ENCODE peak calls at places on chromosomes 16 and 17, in four cellular contexts. I is AG08395, N is skeletal muscle cell, Q is M059J. K is an unnamed sample.

GRCh38 chr16:89359296-89360147 is 130.8 kb downstream of the ANKRD11 start:
- DNase-seq in I (no peak), N (no peak), Q (no peak), K (no peak)

GRCh38 chr16:87203060-87203656 is 114.0 kb downstream of the C16orf95 start:
- DNase-seq in I (peak), N (peak), Q (peak), K (no peak)

GRCh38 chr17:69870091-69870530 is 204.9 kb upstream of the KCNJ16 start:
- DNase-seq in I (peak), N (peak), Q (peak), K (no peak)

GRCh38 chr17:43368740-43369506 is 29.9 kb upstream of the ARL4D start:
- DNase-seq in I (peak), N (no peak), Q (peak), K (no peak)

GRCh38 chr17:39591958-39592954 is 15.5 kb downstream of the NEUROD2 start:
- DNase-seq in I (peak), N (peak), Q (peak), K (no peak)

GRCh38 chr16:54411555-54411954 is 125.0 kb upstream of the IRX3 start:
- DNase-seq in I (no peak), N (no peak), Q (no peak), K (no peak)

GRCh38 chr17:38877130-38877851 is 7.4 kb downstream of the LASP1 start:
- DNase-seq in I (no peak), N (no peak), Q (no peak), K (no peak)

GRCh38 chr17:79562117-79562805 is 48.6 kb downstream of the RBFOX3 start:
- DNase-seq in I (no peak), N (no peak), Q (no peak), K (no peak)

GRCh38 chr17:60473788-60474187 is 51.5 kb downstream of the CHCT1 start:
- DNase-seq in I (peak), N (no peak), Q (no peak), K (no peak)

GRCh38 chr17:81032641-81033422 is 2.1 kb upstream of the BAIAP2 start:
- DNase-seq in I (no peak), N (no peak), Q (no peak), K (no peak)

GRCh38 chr16:8649829-8650554 is 24.4 kb upstream of the ABAT start:
- DNase-seq in I (no peak), N (no peak), Q (no peak), K (no peak)

GRCh38 chr16:52074133-52074532 is 472.8 kb downstream of the TOX3 start:
- DNase-seq in I (no peak), N (no peak), Q (no peak), K (no peak)

GRCh38 chr16:17431012-17431411 is 39.7 kb downstream of the XYLT1 start:
- DNase-seq in I (no peak), N (no peak), Q (peak), K (no peak)

GRCh38 chr17:47638903-47639302 is 10.8 kb upstream of the KPNB1 start:
- DNase-seq in I (no peak), N (no peak), Q (no peak), K (no peak)

GRCh38 chr17:27633312-27634025 is 2.5 kb downstream of the LGALS9 start:
- DNase-seq in I (no peak), N (no peak), Q (no peak), K (no peak)

GRCh38 chr16:4200000-4200780 is 41.7 kb downstream of the SRL start:
- DNase-seq in I (peak), N (no peak), Q (peak), K (peak)

GRCh38 chr16:56983211-56983751 is 6.1 kb upstream of the NLRC5 start:
- DNase-seq in I (no peak), N (no peak), Q (no peak), K (no peak)

GRCh38 chr17:28407130-28407973 is 1.3 kb upstream of the SLC46A1 start:
- DNase-seq in I (no peak), N (no peak), Q (no peak), K (no peak)

GRCh38 chr17:27532269-27533067 is 76.2 kb downstream of the KSR1 start:
- DNase-seq in I (no peak), N (peak), Q (no peak), K (no peak)

GRCh38 chr17:44022246-44022645 is 7.5 kb upstream of the TMEM101 start:
- DNase-seq in I (no peak), N (no peak), Q (no peak), K (no peak)

GRCh38 chr17:4161179-4161559 is 18.2 kb downstream of the CYB5D2 start:
- DNase-seq in I (peak), N (peak), Q (peak), K (peak)

GRCh38 chr17:30389755-30390300 is 11.1 kb downstream of the CPD start:
- DNase-seq in I (peak), N (no peak), Q (no peak), K (no peak)

GRCh38 chr17:78798695-78799559 is 16.9 kb upstream of the CYTH1 start:
- DNase-seq in I (peak), N (no peak), Q (peak), K (no peak)

GRCh38 chr17:78324391-78325075 is 35.3 kb downstream of the SOCS3 start:
- DNase-seq in I (peak), N (peak), Q (peak), K (peak)

K was measured in BJ.